ENCODE peak calls at places on chromosomes 5 and 9, in nine cellular contexts. I is mesenchymal stem cell; L is psoas muscle; F is CD8-positive, alpha-beta T cell; C is uterus; U is AG04450; S is breast epithelium; V is CD4-positive, alpha-beta T cell; Y is H9. Z is an unnamed sample. For H3K27me3, the result is how much of the 10 kb centered on the place peaks cover.

GRCh38 chr9:83130541-83130940 is 67.6 kb upstream of the RASEF start:
- DNase-seq in I (peak), L (no peak), F (no peak), C (no peak), U (no peak), S (no peak), V (no peak), Y (no peak), Z (no peak)

GRCh38 chr5:172004824-172005237 is 1.6 kb downstream of the FBXW11 start:
- DNase-seq in I (peak), L (no peak), F (no peak), C (no peak), U (no peak), S (no peak), V (no peak), Y (no peak), Z (no peak)

GRCh38 chr5:167171056-167171455 is 1120.4 kb upstream of the WWC1 start:
- DNase-seq in I (no peak), L (no peak), F (no peak), C (no peak), U (no peak), S (no peak), V (no peak), Y (no peak), Z (no peak)

GRCh38 chr9:111914749-111915424 is 18.3 kb downstream of the UGCG start:
- DNase-seq in I (no peak), L (no peak), F (no peak), C (no peak), U (no peak), S (no peak), V (no peak), Y (no peak), Z (peak)

GRCh38 chr5:127409236-127409921 is 108.1 kb upstream of the PRRC1 start:
- DNase-seq in I (no peak), L (peak), F (no peak), C (no peak), U (no peak), S (no peak), V (no peak), Y (no peak), Z (no peak)

GRCh38 chr5:122091942-122092600 is 14.0 kb upstream of the LOX start:
- DNase-seq in I (peak), L (no peak), F (no peak), C (no peak), U (no peak), S (no peak), V (no peak), Y (no peak), Z (no peak)

GRCh38 chr5:65986796-65987195 is 60.4 kb downstream of the ERBIN start:
- DNase-seq in I (no peak), L (no peak), F (no peak), C (no peak), U (no peak), S (no peak), V (no peak), Y (no peak), Z (no peak)

GRCh38 chr5:111747336-111747735 is 9.7 kb downstream of the NREP start:
- DNase-seq in I (no peak), L (no peak), F (no peak), C (no peak), U (no peak), S (no peak), V (no peak), Y (no peak), Z (no peak)

GRCh38 chr9:37986001-37986400 is 82.1 kb upstream of the SLC25A51 start:
- DNase-seq in I (no peak), L (no peak), F (no peak), C (no peak), U (no peak), S (no peak), V (no peak), Y (no peak), Z (no peak)

DNA sequence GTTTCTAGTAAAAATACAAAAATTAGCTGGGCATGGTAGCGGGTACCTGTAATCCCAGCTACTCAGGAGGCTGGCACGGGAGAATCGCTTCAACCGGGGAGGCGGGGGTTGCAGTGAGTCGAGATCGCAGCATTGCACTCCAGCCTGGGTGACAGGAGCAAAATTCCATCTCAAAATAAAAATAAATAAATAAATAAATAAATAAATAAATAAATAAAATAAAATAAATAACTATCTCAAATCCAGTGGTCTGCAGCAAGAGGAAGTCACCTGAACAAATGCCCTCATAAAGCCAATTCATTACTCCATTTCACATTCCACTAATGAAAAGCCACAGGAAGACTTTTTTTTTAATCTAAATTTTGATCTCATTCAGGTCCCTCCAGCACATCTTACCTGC is 114.2 kb downstream of the EFNA5 start:
- DNase-seq in I (no peak), L (no peak), F (no peak), C (no peak), U (no peak), S (no peak), V (no peak), Y (no peak), Z (no peak)
- H3K27ac ChIP-seq in I (peak), L (peak), F (no peak), C (no peak), U (no peak), S (peak), V (no peak), Y (no peak), Z (no peak)

GRCh38 chr9:97053717-97054116 is 14.8 kb upstream of the CTSV start:
- DNase-seq in I (no peak), L (no peak), F (no peak), C (no peak), U (no peak), S (no peak), V (no peak), Y (no peak), Z (no peak)
- H3K27me3 ChIP-seq in I (under half), L (under half), F (under half), C (under half), U (under half), S (under half), V (under half), Y (under half), Z (under half)

GRCh38 chr5:78519198-78519941 is 129.2 kb downstream of the LHFPL2 start:
- DNase-seq in I (peak), L (no peak), F (no peak), C (no peak), U (no peak), S (no peak), V (no peak), Y (no peak), Z (no peak)
- H3K27ac ChIP-seq in I (peak), L (no peak), F (no peak), C (no peak), U (peak), S (peak), V (no peak), Y (no peak), Z (no peak)

GRCh38 chr9:22976454-22976853 is 529.8 kb downstream of the DMRTA1 start:
- DNase-seq in I (no peak), L (no peak), F (no peak), C (no peak), U (no peak), S (no peak), V (no peak), Y (no peak), Z (no peak)
- H3K27me3 ChIP-seq in I (under half), L (under half), F (under half), C (under half), U (under half), S (under half), V (under half), Y (under half), Z (under half)